ENCODE peak calls at places on chromosomes 13 and 19, in six cellular contexts. E is OCI-LY7; B is esophagus squamous epithelium; D is CD8-positive, alpha-beta T cell; U is PC-3; H is A549. C is an unnamed sample.

GRCh38 chr13:24341439-24341838 is 32.1 kb downstream of the C1QTNF9 start:
- DNase-seq in E (no peak), B (no peak), D (no peak), U (peak), H (no peak), C (no peak)

GRCh38 chr13:103531278-103531677 is 465.1 kb upstream of the SLC10A2 start:
- DNase-seq in E (no peak), B (no peak), D (no peak), U (no peak), H (no peak), C (no peak)

GRCh38 chr13:40031031-40031430 is 375.6 kb downstream of the COG6 start:
- DNase-seq in E (no peak), B (no peak), D (no peak), U (peak), H (no peak), C (no peak)

GRCh38 chr13:22055259-22055658 is 384.4 kb downstream of the FGF9 start:
- DNase-seq in E (no peak), B (no peak), D (no peak), U (no peak), H (no peak), C (no peak)

GRCh38 chr13:50127017-50127725 is 111.9 kb downstream of the KCNRG start:
- DNase-seq in E (no peak), B (no peak), D (peak), U (no peak), H (no peak), C (no peak)

GRCh38 chr13:81686877-81687276 is 1346.0 kb upstream of the SPRY2 start:
- DNase-seq in E (no peak), B (no peak), D (no peak), U (no peak), H (no peak), C (no peak)

GRCh38 chr13:80339578-80339840 is 1.4 kb downstream of the SPRY2 start:
- DNase-seq in E (no peak), B (no peak), D (no peak), U (no peak), H (no peak), C (no peak)

GRCh38 chr13:67224148-67224846 is 5.8 kb downstream of the PCDH9 start:
- DNase-seq in E (peak), B (no peak), D (peak), U (peak), H (peak), C (peak)

GRCh38 chr19:15829277-15829770 is 13.9 kb upstream of the OR10H1 start:
- DNase-seq in E (no peak), B (no peak), D (no peak), U (no peak), H (no peak), C (no peak)

GRCh38 chr19:17579523-17580244 is 24.2 kb downstream of the COLGALT1 start:
- DNase-seq in E (peak), B (no peak), D (no peak), U (peak), H (peak), C (peak)

GRCh38 chr19:41753936-41754529 is 1.3 kb upstream of the CEACAM6 start:
- DNase-seq in E (peak), B (no peak), D (peak), U (peak), H (peak), C (peak)

GRCh38 chr13:49933511-49933910 is 2.6 kb downstream of the SPRYD7 start:
- DNase-seq in E (no peak), B (no peak), D (no peak), U (no peak), H (no peak), C (no peak)

GRCh38 chr13:101398920-101399319 is 17.4 kb downstream of the NALCN start:
- DNase-seq in E (no peak), B (no peak), D (no peak), U (peak), H (no peak), C (no peak)

GRCh38 chr13:24511824-24512207 is 762 bp downstream of the PARP4 start:
- DNase-seq in E (peak), B (no peak), D (no peak), U (no peak), H (no peak), C (no peak)

GRCh38 chr19:42175952-42176648 is 41.4 kb downstream of the DEDD2 start:
- DNase-seq in E (no peak), B (no peak), D (no peak), U (peak), H (peak), C (peak)

GRCh38 chr19:14472202-14472961 is 2.8 kb downstream of the PTGER1 start:
- DNase-seq in E (peak), B (no peak), D (peak), U (peak), H (peak), C (peak)

GRCh38 chr19:10503002-10503789 is at the start of gene KEAP1:
- DNase-seq in E (peak), B (no peak), D (peak), U (peak), H (peak), C (peak)

GRCh38 chr13:74270018-74270417 is 135.8 kb upstream of the KLF12 start:
- DNase-seq in E (no peak), B (no peak), D (no peak), U (peak), H (no peak), C (no peak)

GRCh38 chr13:20814224-20814910 is 40.6 kb upstream of the EEF1AKMT1 start:
- DNase-seq in E (no peak), B (no peak), D (no peak), U (peak), H (peak), C (peak)

GRCh38 chr19:13882419-13882795 is 5.5 kb downstream of the NANOS3 start:
- DNase-seq in E (no peak), B (no peak), D (no peak), U (no peak), H (no peak), C (no peak)

GRCh38 chr19:5369962-5370367 is 29.4 kb upstream of the PTPRS start:
- DNase-seq in E (peak), B (no peak), D (peak), U (peak), H (peak), C (peak)

GRCh38 chr19:45200614-45201013 is 22.0 kb downstream of the BLOC1S3 start:
- DNase-seq in E (no peak), B (no peak), D (no peak), U (no peak), H (peak), C (peak)

GRCh38 chr19:38202504-38202903 is 21.5 kb downstream of the DPF1 start:
- DNase-seq in E (no peak), B (no peak), D (no peak), U (no peak), H (no peak), C (no peak)
- H3K4me3 ChIP-seq in E (no peak), B (no peak), D (no peak), U (no peak), H (no peak), C (no peak)

GRCh38 chr19:703651-704446 is 4.9 kb upstream of the PALM start:
- DNase-seq in E (peak), B (no peak), D (peak), U (peak), H (peak), C (peak)

GRCh38 chr19:708154-709141 is at the start of gene PALM:
- DNase-seq in E (no peak), B (no peak), D (no peak), U (peak), H (no peak), C (peak)

GRCh38 chr19:704447-704741 is 4.3 kb upstream of the PALM start:
- DNase-seq in E (no peak), B (no peak), D (no peak), U (no peak), H (no peak), C (no peak)

GRCh38 chr19:703329-703650 is 5.4 kb upstream of the PALM start:
- DNase-seq in E (no peak), B (no peak), D (no peak), U (no peak), H (no peak), C (no peak)
- H3K27ac ChIP-seq in E (no peak), B (no peak), D (no peak), U (no peak), H (peak), C (no peak)

GRCh38 chr19:23249911-23250649 is at the start of gene ZNF724:
- DNase-seq in E (peak), B (peak), D (peak), U (peak), H (peak), C (peak)
- TF ChIP-seq CTCF in E (no peak), B (no peak), D (no peak), U (no peak), H (no peak), C (no peak)

DNA sequence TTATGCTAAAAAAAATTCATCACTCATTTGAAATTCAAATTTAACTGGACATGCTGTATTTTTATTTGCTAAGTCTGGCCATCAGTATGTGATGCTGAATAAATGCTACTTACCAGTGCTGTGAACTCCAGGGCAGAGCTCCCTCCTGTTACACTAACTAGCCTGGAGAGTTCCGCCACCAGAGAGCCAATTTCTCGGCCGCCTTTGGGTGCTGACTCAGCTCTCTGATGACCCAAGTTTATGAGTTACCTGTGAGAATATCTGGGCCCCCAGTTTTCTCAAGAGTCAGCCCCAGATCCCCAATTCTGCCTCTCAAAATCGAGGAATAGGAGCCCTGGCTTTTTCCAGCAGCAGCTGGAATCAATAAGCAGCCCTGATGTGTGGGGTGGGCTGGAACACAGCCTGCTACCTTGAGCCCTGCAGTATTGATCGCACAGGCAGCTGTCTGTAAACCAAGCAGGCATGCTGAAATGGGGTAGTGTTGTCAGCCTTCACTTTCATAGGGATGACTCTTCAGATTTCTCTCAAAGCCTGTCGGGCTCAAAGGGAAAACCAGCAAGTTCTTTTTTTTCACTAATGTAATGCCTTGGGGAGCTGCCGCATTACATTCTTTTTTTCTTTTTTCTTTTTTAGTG is 113.7 kb downstream of the DNAJC15 start:
- DNase-seq in E (no peak), B (no peak), D (no peak), U (no peak), H (no peak), C (no peak)
- H3K4me3 ChIP-seq in E (no peak), B (no peak), D (no peak), U (no peak), H (no peak), C (no peak)

GRCh38 chr13:33119886-33120543 is 103.8 kb downstream of the KL start:
- DNase-seq in E (no peak), B (no peak), D (no peak), U (peak), H (peak), C (no peak)

GRCh38 chr13:33123066-33123940 is 107.1 kb downstream of the KL start:
- DNase-seq in E (no peak), B (no peak), D (no peak), U (no peak), H (no peak), C (no peak)

GRCh38 chr13:33115274-33115673 is 99.1 kb downstream of the KL start:
- DNase-seq in E (no peak), B (no peak), D (no peak), U (no peak), H (no peak), C (no peak)

GRCh38 chr13:33116321-33117010 is 100.2 kb downstream of the KL start:
- DNase-seq in E (no peak), B (no peak), D (no peak), U (peak), H (no peak), C (no peak)

DNA sequence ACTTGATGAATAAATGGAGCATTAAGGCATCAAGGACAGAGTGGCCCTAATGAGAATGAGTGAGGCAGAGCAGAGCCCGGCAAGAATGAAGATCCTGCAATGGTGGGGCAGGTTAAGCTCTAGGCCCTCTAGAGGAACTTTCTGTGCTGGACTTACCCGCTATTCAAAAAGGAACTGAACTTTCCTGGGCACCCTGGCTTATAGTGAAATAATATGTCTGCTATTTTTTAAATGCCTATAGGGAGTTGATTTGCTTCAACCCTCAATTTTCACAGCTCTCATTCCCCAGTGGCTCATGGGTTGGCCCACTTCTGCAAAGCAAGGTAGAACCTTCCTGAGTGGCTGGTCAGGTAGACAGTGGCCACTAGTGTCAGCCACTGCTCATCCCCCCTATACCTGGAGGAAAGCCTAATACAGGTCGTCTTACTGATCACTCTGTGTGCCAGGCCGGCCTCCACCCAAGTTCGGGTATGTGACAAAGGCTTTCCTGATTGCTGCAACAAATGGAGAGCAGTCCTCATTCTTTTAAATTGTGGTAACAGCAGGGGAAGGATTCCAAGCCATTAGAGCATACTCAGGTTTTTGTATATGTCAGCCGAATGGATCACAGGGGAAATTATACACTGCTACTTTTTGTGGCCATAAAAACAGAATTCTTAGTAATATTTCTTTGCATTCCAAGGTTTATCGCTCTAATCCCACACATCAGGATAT is 103.0 kb downstream of the KL start:
- DNase-seq in E (no peak), B (no peak), D (no peak), U (no peak), H (no peak), C (no peak)
- H3K27ac ChIP-seq in E (no peak), B (no peak), D (no peak), U (peak), H (peak), C (no peak)

C was measured in WERI-Rb-1.